ENCODE peak calls at places on chromosome 14, in seven cellular contexts. Y is HepG2, I is GM12878, N is endothelial cell of umbilical vein, J is K562, V is H1, W is HCT116. A is an unnamed sample. For H3K9me3, the result is how much of the 10 kb centered on the place peaks cover.

GRCh38 chr14:103708750-103709187 is 6.5 kb downstream of the XRCC3 start:
- DNase-seq in Y (no peak), I (no peak), N (no peak), J (no peak), V (no peak), W (no peak), A (no peak)

GRCh38 chr14:103436533-103436932 is 51.3 kb downstream of the MARK3 start:
- DNase-seq in Y (no peak), I (no peak), N (no peak), J (no peak), V (no peak), W (no peak), A (no peak)

GRCh38 chr14:67359319-67359774 is 257 bp downstream of the ATP6V1D start:
- DNase-seq in Y (peak), I (no peak), N (no peak), J (no peak), V (no peak), W (no peak), A (no peak)

GRCh38 chr14:105258846-105259245 is 10.5 kb downstream of the BTBD6 start:
- DNase-seq in Y (no peak), I (no peak), N (no peak), J (no peak), V (no peak), W (no peak), A (no peak)

GRCh38 chr14:69873877-69874780 is 5.1 kb upstream of the SMOC1 start:
- DNase-seq in Y (no peak), I (no peak), N (no peak), J (no peak), V (no peak), W (no peak), A (no peak)

GRCh38 chr14:76091036-76091435 is 60.7 kb upstream of the GPATCH2L start:
- DNase-seq in Y (peak), I (no peak), N (peak), J (peak), V (no peak), W (no peak), A (no peak)

GRCh38 chr14:74502236-74503019 is 8.9 kb downstream of the ISCA2 start:
- DNase-seq in Y (peak), I (no peak), N (no peak), J (peak), V (no peak), W (no peak), A (no peak)

GRCh38 chr14:63603749-63604277 is 37.9 kb downstream of the WDR89 start:
- DNase-seq in Y (no peak), I (no peak), N (no peak), J (no peak), V (no peak), W (no peak), A (no peak)

GRCh38 chr14:34036319-34036761 is 85.5 kb upstream of the EGLN3 start:
- DNase-seq in Y (no peak), I (no peak), N (no peak), J (no peak), V (no peak), W (no peak), A (no peak)

GRCh38 chr14:97267509-97267908 is 470.3 kb downstream of the VRK1 start:
- DNase-seq in Y (no peak), I (no peak), N (no peak), J (no peak), V (no peak), W (peak), A (no peak)

GRCh38 chr14:24952851-24953666 is 96.9 kb downstream of the STXBP6 start:
- DNase-seq in Y (peak), I (no peak), N (no peak), J (peak), V (no peak), W (no peak), A (no peak)

DNA sequence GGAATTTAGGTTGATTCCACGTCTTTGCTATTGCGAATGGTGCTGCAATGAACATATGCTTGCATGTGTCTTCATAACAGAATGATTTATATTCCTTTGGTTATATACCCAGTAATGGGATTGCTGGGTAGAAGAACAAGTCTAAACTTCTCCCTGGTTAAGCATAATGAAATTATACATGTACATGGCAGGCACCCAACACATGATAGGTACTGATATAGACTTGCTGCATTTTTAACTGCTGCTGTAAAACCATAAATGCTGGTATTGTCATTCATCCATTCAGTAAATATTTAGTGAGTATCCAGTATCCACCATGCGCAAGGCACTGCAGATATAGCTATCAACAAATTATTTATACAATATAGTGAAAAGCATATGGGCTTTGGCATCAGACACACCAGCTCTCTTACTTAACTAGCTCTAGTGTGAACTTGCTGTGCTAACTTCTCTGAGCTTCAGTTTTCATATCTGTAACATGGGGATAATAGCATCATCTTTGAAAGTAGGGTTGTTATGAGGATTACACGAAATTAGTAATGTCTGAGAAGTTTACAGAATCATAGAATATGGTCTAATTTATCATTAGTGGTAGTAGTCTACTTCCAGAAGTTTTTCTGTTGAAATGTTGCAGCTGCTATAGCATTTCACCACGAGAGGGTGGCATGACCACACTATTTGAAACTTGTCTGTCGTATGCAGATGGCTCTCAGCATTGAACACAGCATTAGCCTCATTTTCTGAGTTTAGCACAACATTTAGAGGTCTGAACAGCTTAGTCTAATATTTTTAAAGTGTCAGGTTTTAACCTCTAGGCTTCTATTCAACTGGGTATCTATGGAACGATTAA is 32.0 kb upstream of the SEL1L start:
- DNase-seq in Y (peak), I (no peak), N (peak), J (peak), V (no peak), W (peak), A (no peak)
- H3K9me3 ChIP-seq in Y (under half), I (under half), N (under half), J (under half), V (under half), W (under half), A (under half)

GRCh38 chr14:100725587-100726387 is 905 bp upstream of the DLK1 start:
- DNase-seq in Y (no peak), I (no peak), N (no peak), J (no peak), V (no peak), W (no peak), A (no peak)
- TF ChIP-seq EZH2 in Y (no peak), I (no peak), N (no peak), J (no peak), V (no peak), W (no peak), A (no peak)

DNA sequence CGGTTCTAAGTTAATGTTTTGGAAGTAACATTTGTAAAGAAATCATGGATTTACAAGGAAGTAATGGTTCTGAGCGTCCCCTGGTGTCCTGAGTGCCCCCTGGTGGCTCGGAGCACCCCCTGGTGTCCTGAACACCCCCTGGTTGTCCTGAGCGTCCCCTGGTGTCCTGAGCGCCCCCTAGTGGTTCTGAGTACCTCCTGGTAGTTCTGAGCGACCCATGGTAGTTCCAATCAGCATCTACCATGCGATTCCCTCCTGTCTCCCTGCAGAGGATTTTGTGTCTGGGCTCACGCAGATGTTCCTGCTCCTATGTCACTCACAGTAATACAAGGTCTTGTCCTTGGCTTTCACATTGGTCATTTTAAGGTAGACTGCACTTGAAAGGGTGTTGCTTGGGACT is 1352.9 kb downstream of the TMEM121 start:
- DNase-seq in Y (peak), I (no peak), N (no peak), J (peak), V (peak), W (peak), A (no peak)
- TF ChIP-seq POLR2AphosphoS5 in Y (no peak), I (no peak), N (no peak), J (no peak), V (no peak), W (no peak), A (no peak)

GRCh38 chr14:20179880-20180279 is 10.8 kb upstream of the OR11G2 start:
- DNase-seq in Y (no peak), I (no peak), N (no peak), J (no peak), V (no peak), W (no peak), A (no peak)
- H3K9me3 ChIP-seq in Y (under half), I (under half), N (under half), J (under half), V (half or more), W (under half), A (under half)

GRCh38 chr14:52313493-52313881 is 625 bp upstream of the PTGER2 start:
- DNase-seq in Y (no peak), I (no peak), N (peak), J (no peak), V (no peak), W (no peak), A (no peak)

GRCh38 chr14:52312872-52313492 is 1.1 kb upstream of the PTGER2 start:
- DNase-seq in Y (no peak), I (no peak), N (no peak), J (no peak), V (no peak), W (no peak), A (no peak)

GRCh38 chr14:52313903-52314481 is at the start of gene PTGER2:
- DNase-seq in Y (no peak), I (no peak), N (peak), J (peak), V (no peak), W (peak), A (no peak)

GRCh38 chr14:52315355-52315718 is 1.2 kb downstream of the PTGER2 start:
- DNase-seq in Y (no peak), I (no peak), N (no peak), J (no peak), V (no peak), W (no peak), A (no peak)

GRCh38 chr14:52314521-52315354 is 626 bp downstream of the PTGER2 start:
- DNase-seq in Y (no peak), I (no peak), N (peak), J (no peak), V (peak), W (no peak), A (no peak)
- TF ChIP-seq EZH2 in Y (no peak), I (no peak), N (peak), J (no peak), V (peak), W (no peak), A (no peak)